ENCODE peak calls at places on chromosome 12, in six cellular contexts. J is GM12878, U is transverse colon, G is stomach, N is GM23338, K is esophagus muscularis mucosa. H is an unnamed sample.
A peak's percentile ranks its signal among the peaks of the same experiment; 100 is the strongest.

GRCh38 chr12:6644257-6644596 is 3.0 kb downstream of the ACRBP start:
- DNase-seq in U (no peak), G (no peak), J (no peak), N (no peak), K (no peak), H (no peak)

GRCh38 chr12:4044101-4044500 is 170.9 kb upstream of the PARP11 start:
- DNase-seq in G (no peak), K (peak; percentile 87), U (no peak), J (no peak), N (no peak), H (no peak)

GRCh38 chr12:132033627-132034026 is 83.9 kb downstream of the EP400 start:
- DNase-seq in U (no peak), J (no peak), N (no peak), K (no peak), G (no peak), H (no peak)

GRCh38 chr12:4934651-4935050 is 24.9 kb downstream of the KCNA1 start:
- DNase-seq in N (no peak), K (no peak), J (no peak), U (no peak), G (no peak), H (no peak)

GRCh38 chr12:120394483-120395367 is 25.8 kb upstream of the MSI1 start:
- DNase-seq in K (no peak), G (peak; percentile 91), J (no peak), N (peak; percentile 94), U (peak; percentile 70), H (no peak)

GRCh38 chr12:55681142-55682077 is 26.3 kb downstream of the ITGA7 start:
- DNase-seq in K (no peak), J (no peak), G (peak; percentile 71), N (peak; percentile 94), U (peak; percentile 85), H (peak; percentile 92)

GRCh38 chr12:131785763-131786330 is 42.3 kb upstream of the MMP17 start:
- DNase-seq in U (no peak), G (no peak), N (no peak), K (no peak), J (no peak), H (no peak)

GRCh38 chr12:1369942-1370620 is 224.3 kb downstream of the FBXL14 start:
- DNase-seq in J (no peak), K (no peak), G (no peak), N (no peak), U (no peak), H (no peak)

GRCh38 chr12:2876431-2877046 is 435 bp downstream of the FOXM1 start:
- DNase-seq in G (no peak), N (peak; percentile 52), U (no peak), J (no peak), K (no peak), H (no peak)

GRCh38 chr12:99984271-99985128 is at the start of gene ANKS1B:
- DNase-seq in G (peak; percentile 49), U (peak; percentile 24), N (peak; percentile 79), J (no peak), K (peak; percentile 68), H (no peak)

GRCh38 chr12:125340791-125341190 is 275.6 kb downstream of the AACS start:
- DNase-seq in G (no peak), N (no peak), U (peak; percentile 39), K (no peak), J (no peak), H (peak; percentile 3)

GRCh38 chr12:115912440-115912839 is 365.1 kb downstream of the MED13L start:
- DNase-seq in J (no peak), U (no peak), N (no peak), G (no peak), K (no peak), H (no peak)

GRCh38 chr12:83389237-83389996 is 702.7 kb downstream of the TMTC2 start:
- DNase-seq in K (no peak), N (peak; percentile 80), J (no peak), G (no peak), U (peak; percentile 9), H (no peak)

GRCh38 chr12:575948-576612 is 87.2 kb downstream of the NINJ2 start:
- DNase-seq in G (peak; percentile 82), J (peak; percentile 40), K (no peak), N (peak; percentile 79), U (peak; percentile 84), H (peak; percentile 79)

GRCh38 chr12:109731231-109731731 is 17.7 kb downstream of the FAM222A start:
- DNase-seq in K (no peak), J (no peak), U (no peak), G (peak; percentile 19), N (no peak), H (no peak)

GRCh38 chr12:132074216-132074615 is 69.9 kb downstream of the DDX51 start:
- DNase-seq in J (no peak), N (no peak), G (no peak), U (no peak), K (no peak), H (no peak)

GRCh38 chr12:9615420-9616135 is 7.9 kb upstream of the KLRB1 start:
- DNase-seq in J (no peak), N (no peak), G (no peak), K (no peak), U (no peak), H (no peak)

GRCh38 chr12:100128509-100128908 is 14.2 kb downstream of the BLTP3B start:
- DNase-seq in U (peak; percentile 29), K (no peak), G (no peak), J (no peak), N (peak; percentile 82), H (peak; percentile 39)

GRCh38 chr12:119683816-119684215 is 15.9 kb downstream of the PRKAB1 start:
- DNase-seq in K (no peak), U (no peak), G (no peak), J (no peak), N (no peak), H (peak; percentile 84)

GRCh38 chr12:105041186-105041585 is 43.1 kb downstream of the ALDH1L2 start:
- DNase-seq in J (no peak), U (no peak), K (no peak), N (no peak), G (no peak), H (no peak)

GRCh38 chr12:130715996-130716917 is at the start of gene RIMBP2:
- DNase-seq in G (peak; percentile 14), K (no peak), U (no peak), J (no peak), N (peak; percentile 75), H (no peak)

GRCh38 chr12:68467514-68467913 is 135.4 kb upstream of the MDM1 start:
- DNase-seq in U (no peak), G (no peak), J (no peak), K (no peak), N (no peak), H (no peak)
- TF ChIP-seq CTCF in U (no peak), G (no peak), J (no peak), K (no peak), N (no peak), H (no peak)

GRCh38 chr12:77685112-77685511 is 145.6 kb upstream of the NAV3 start:
- DNase-seq in G (peak; percentile 58), K (no peak), N (peak; percentile 82), J (peak; percentile 7), U (peak; percentile 47), H (peak; percentile 56)
- TF ChIP-seq POLR2AphosphoS5 in G (no peak), K (no peak), N (no peak), J (no peak), U (no peak), H (no peak)

GRCh38 chr12:12333980-12334709 is 15.9 kb downstream of the MANSC1 start:
- DNase-seq in J (peak; percentile 19), G (peak; percentile 65), N (peak; percentile 66), U (peak; percentile 64), K (no peak), H (peak; percentile 53)

GRCh38 chr12:12333407-12333831 is 16.6 kb downstream of the MANSC1 start:
- DNase-seq in G (peak; percentile 61), K (no peak), N (no peak), J (no peak), U (peak; percentile 69), H (no peak)

GRCh38 chr12:12336511-12336910 is 13.5 kb downstream of the MANSC1 start:
- DNase-seq in U (no peak), J (no peak), K (no peak), G (no peak), N (no peak), H (no peak)

GRCh38 chr12:12336049-12336411 is 14.0 kb downstream of the MANSC1 start:
- DNase-seq in G (peak; percentile 42), J (peak; percentile 27), U (no peak), N (no peak), K (no peak), H (peak; percentile 77)

DNA sequence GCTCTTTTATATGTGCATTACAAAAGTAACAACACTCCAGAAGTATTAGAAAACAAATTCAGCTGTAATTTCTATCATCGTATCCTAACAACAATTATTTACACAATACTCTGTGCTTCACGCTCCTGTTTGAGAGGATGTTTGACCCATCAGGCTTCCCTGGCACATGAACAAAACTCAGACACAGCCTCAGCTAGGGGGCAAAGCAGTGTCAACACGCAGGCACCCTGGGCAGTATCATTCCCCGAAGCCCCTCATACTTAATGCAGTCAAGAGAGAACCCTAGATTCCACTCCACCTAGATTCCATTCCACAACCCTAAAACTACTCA is 15.4 kb downstream of the MANSC1 start:
- DNase-seq in U (no peak), G (peak; percentile 10), J (no peak), K (no peak), N (no peak), H (no peak)
- TF ChIP-seq CTCF in U (no peak), G (no peak), J (no peak), K (no peak), N (no peak), H (no peak)

GRCh38 chr12:65656904-65657351 is 167.4 kb upstream of the HMGA2 start:
- DNase-seq in U (no peak), N (no peak), G (no peak), J (no peak), K (no peak), H (no peak)

GRCh38 chr12:65653321-65653720 is 171.0 kb upstream of the HMGA2 start:
- DNase-seq in N (no peak), G (no peak), J (no peak), K (no peak), U (no peak), H (no peak)

GRCh38 chr12:65656156-65656885 is 168.0 kb upstream of the HMGA2 start:
- DNase-seq in N (no peak), U (no peak), K (no peak), J (no peak), G (no peak), H (no peak)

GRCh38 chr12:65654230-65654629 is 170.1 kb upstream of the HMGA2 start:
- DNase-seq in J (no peak), G (no peak), U (no peak), N (no peak), K (no peak), H (no peak)

GRCh38 chr12:65655074-65655493 is 169.2 kb upstream of the HMGA2 start:
- DNase-seq in U (no peak), G (no peak), J (no peak), N (no peak), K (no peak), H (no peak)
- TF ChIP-seq POLR2AphosphoS5 in U (no peak), G (no peak), J (no peak), N (no peak), K (no peak), H (no peak)